ENCODE peak calls at places on chromosome 12, in four cellular contexts. X is HepG2, Z is K562, I is GM12878. C is an unnamed sample.

GRCh38 chr12:123712780-123713319 is 697 bp downstream of the ATP6V0A2 start:
- DNase-seq in X (peak), Z (peak), I (no peak), C (no peak)

GRCh38 chr12:110577717-110578521 is 5.2 kb downstream of the PPTC7 start:
- DNase-seq in X (no peak), Z (peak), I (peak), C (no peak)

GRCh38 chr12:94622475-94622874 is 27.9 kb downstream of the TMCC3 start:
- DNase-seq in X (no peak), Z (no peak), I (no peak), C (no peak)

GRCh38 chr12:7609480-7609879 is 56.2 kb downstream of the APOBEC1 start:
- DNase-seq in X (no peak), Z (no peak), I (no peak), C (no peak)

GRCh38 chr12:100741084-100741711 is 53.4 kb upstream of the ANO4 start:
- DNase-seq in X (peak), Z (peak), I (no peak), C (peak)

GRCh38 chr12:58888131-58888783 is 32.0 kb downstream of the LRIG3 start:
- DNase-seq in X (no peak), Z (no peak), I (no peak), C (no peak)

GRCh38 chr12:1857821-1858220 is 37.5 kb downstream of the LRTM2 start:
- DNase-seq in X (no peak), Z (no peak), I (no peak), C (no peak)

GRCh38 chr12:88951860-88952483 is 371.7 kb upstream of the KITLG start:
- DNase-seq in X (no peak), Z (no peak), I (no peak), C (no peak)

GRCh38 chr12:91317324-91317723 is 134.7 kb upstream of the DCN start:
- DNase-seq in X (no peak), Z (no peak), I (no peak), C (no peak)

DNA sequence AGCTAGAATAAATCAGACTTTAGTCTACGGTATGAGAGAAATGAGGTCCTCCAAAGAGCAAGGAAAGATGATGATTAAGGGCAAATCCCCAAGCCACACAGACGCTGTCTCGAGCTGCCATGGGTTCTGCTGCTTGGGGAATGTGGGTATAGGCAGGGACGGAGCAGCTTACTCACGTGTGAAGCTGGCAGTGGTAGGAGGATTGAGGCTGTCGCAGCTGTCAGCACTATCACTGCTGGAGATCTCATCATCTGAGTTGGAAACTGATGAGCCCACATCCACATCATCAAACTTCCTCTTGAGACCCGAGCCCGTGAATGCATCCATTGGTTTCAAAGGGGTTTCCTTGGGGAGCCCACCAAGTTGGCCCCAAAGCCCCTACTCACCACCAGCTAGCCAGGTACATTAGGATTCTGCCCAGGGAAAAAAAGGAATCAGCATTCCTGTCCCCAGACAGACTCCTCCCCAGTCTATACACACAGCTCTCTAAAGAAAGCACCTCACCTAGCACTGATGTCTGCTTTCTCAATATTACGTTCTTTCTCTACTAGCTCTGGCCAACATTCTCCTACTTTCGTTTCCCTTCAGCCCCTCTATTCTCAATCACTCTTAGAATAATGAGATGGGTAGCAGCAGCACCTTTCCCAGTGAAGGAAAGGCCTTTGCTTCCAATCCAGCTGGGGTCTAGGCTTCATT is 7.0 kb downstream of the CSRNP2 start:
- DNase-seq in X (no peak), Z (no peak), I (no peak), C (no peak)
- TF ChIP-seq BHLHE40 in X (no peak), Z (no peak), I (no peak), C (no peak)

GRCh38 chr12:129571901-129572494 is 331.8 kb downstream of the TMEM132D start:
- DNase-seq in X (no peak), Z (no peak), I (no peak), C (no peak)

GRCh38 chr12:129566800-129567199 is 337.0 kb downstream of the TMEM132D start:
- DNase-seq in X (no peak), Z (no peak), I (no peak), C (no peak)

DNA sequence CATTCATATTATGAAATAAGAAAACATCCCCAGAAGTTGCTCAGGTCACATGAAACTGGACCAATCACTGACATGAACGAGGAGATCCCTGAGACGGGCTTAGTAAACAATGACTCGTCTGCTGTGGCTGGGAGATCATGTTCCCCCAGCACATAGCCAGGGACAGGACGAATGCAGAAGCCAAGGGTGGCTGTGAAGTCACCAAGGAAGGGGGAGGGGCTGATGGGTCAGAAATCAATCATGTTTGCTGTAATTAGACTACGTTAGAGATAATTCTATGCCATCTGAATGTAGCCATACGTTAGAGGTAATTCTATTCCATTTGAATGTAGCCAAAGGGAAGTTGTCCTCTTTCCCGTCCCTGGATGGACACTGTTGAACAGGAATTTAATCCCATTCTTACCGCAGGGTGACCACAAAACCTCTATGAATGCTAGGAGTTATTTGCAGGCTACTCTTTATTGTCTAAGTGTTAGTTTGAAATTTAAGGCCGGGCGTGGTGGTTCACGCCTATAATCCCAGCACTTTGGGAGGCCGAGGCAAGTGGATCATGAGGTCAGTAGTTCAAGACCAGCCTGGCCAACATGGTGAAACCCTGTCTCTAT is 332.9 kb downstream of the TMEM132D start:
- DNase-seq in X (no peak), Z (no peak), I (no peak), C (no peak)
- TF ChIP-seq TARDBP in X (no peak), Z (no peak), I (no peak), C (no peak)

DNA sequence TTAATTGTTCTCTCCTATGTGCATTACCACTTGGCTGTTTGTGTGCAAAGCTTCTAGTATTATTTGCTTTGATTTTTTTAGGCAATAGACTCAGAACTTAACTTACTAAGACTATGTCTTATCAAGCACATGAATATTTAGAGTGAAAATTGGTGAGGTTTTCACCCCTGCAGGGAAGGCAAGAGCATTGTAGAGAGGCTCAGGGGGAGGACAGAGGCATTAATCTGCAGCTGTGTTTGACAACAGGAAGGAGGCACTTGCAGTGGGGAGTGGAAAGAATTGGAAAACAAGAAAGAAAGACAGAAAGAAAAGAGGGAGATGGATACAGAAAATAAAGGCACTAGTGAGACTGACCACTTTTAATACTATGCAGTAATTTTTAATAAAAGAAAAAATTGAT is 431.6 kb downstream of the PDZRN4 start:
- DNase-seq in X (no peak), Z (no peak), I (no peak), C (no peak)
- TF ChIP-seq BHLHE40 in X (no peak), Z (no peak), I (no peak), C (no peak)

DNA sequence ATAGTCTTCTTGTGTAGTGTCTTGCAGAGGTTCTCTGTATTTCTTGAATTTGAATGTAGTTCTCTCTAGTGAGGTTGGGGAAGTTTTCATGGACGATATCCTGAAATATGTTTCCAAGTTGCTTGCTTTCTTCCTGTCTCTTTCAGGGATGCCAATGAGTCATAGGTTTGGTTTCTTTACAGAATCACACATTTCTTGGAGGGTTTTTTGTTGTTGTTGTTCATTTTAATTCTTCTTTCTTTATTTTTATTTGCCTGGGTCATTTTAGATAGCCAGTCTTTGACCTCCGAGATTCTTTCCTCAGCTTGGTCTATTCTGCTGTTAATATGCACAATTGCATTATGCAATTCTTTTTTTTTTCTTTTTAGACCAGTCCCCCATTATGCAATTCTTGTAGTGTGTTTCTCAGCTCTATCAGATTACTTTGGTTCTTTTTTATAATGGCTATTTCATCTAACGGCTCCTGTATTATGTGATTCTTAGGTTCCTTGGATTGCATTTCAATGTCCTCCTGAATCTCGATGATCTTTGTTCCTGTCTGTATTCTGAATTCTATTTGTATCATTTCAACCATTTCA is 338.9 kb downstream of the AEBP2 start:
- DNase-seq in X (no peak), Z (no peak), I (no peak), C (no peak)
- TF ChIP-seq TARDBP in X (no peak), Z (no peak), I (no peak), C (no peak)

C was measured in HEK293T.